ENCODE peak calls at places on chromosome 13, in five cellular contexts. S is transverse colon, J is heart right ventricle, D is psoas muscle, P is lung. A is an unnamed sample.

GRCh38 chr13:40114305-40114896 is 458.9 kb downstream of the COG6 start:
- DNase-seq in S (no peak), J (no peak), D (no peak), P (no peak), A (no peak)

GRCh38 chr13:34419025-34419424 is 523.0 kb upstream of the NBEA start:
- DNase-seq in S (no peak), J (no peak), D (no peak), P (no peak), A (no peak)

GRCh38 chr13:23496255-23496654 is 62.8 kb upstream of the SACS start:
- DNase-seq in S (no peak), J (no peak), D (no peak), P (no peak), A (no peak)

GRCh38 chr13:36819811-36820140 is 754 bp downstream of the RFXAP start:
- DNase-seq in S (no peak), J (no peak), D (no peak), P (no peak), A (no peak)

GRCh38 chr13:45280751-45281634 is 60.0 kb downstream of the TPT1 start:
- DNase-seq in S (peak; percentile 83), J (peak; percentile 59), D (peak; percentile 81), P (peak; percentile 62), A (peak; percentile 90)

GRCh38 chr13:36074659-36075058 is 56.5 kb downstream of the DCLK1 start:
- DNase-seq in S (no peak), J (no peak), D (no peak), P (no peak), A (no peak)

GRCh38 chr13:75829874-75830273 is 193.7 kb downstream of the LMO7 start:
- DNase-seq in S (no peak), J (no peak), D (no peak), P (no peak), A (no peak)

GRCh38 chr13:104975272-104975671 is 1560.2 kb downstream of the EFNB2 start:
- DNase-seq in S (no peak), J (no peak), D (no peak), P (no peak), A (no peak)

GRCh38 chr13:28316129-28316528 is 177.8 kb downstream of the PAN3 start:
- DNase-seq in S (no peak), J (no peak), D (no peak), P (no peak), A (no peak)

GRCh38 chr13:76764429-76764828 is 121.8 kb downstream of the KCTD12 start:
- DNase-seq in S (peak; percentile 16), J (peak; percentile 32), D (peak; percentile 75), P (peak; percentile 69), A (peak; percentile 21)

GRCh38 chr13:91464336-91464735 is 65.9 kb downstream of the GPC5 start:
- DNase-seq in S (no peak), J (no peak), D (no peak), P (no peak), A (no peak)

GRCh38 chr13:80336335-80336734 is 4.6 kb downstream of the SPRY2 start:
- DNase-seq in S (no peak), J (no peak), D (no peak), P (no peak), A (no peak)

GRCh38 chr13:29730253-29730652 is 120.2 kb downstream of the UBL3 start:
- DNase-seq in S (no peak), J (no peak), D (no peak), P (no peak), A (no peak)

GRCh38 chr13:44373601-44374347 is at the start of gene SERP2:
- DNase-seq in S (no peak), J (peak; percentile 46), D (peak; percentile 62), P (no peak), A (peak; percentile 63)

GRCh38 chr13:74287672-74288169 is 153.5 kb upstream of the KLF12 start:
- DNase-seq in S (peak; percentile 85), J (peak; percentile 65), D (peak; percentile 77), P (peak; percentile 74), A (peak; percentile 88)

GRCh38 chr13:30569901-30570576 is 47.7 kb upstream of the USPL1 start:
- DNase-seq in S (peak; percentile 13), J (no peak), D (no peak), P (no peak), A (no peak)

GRCh38 chr13:67048793-67049150 is 181.4 kb downstream of the PCDH9 start:
- DNase-seq in S (no peak), J (no peak), D (no peak), P (no peak), A (no peak)

GRCh38 chr13:39016789-39017188 is 21.1 kb downstream of the PROSER1 start:
- DNase-seq in S (peak; percentile 17), J (no peak), D (no peak), P (no peak), A (no peak)

GRCh38 chr13:68023838-68024581 is 793.9 kb upstream of the PCDH9 start:
- DNase-seq in S (peak; percentile 13), J (no peak), D (no peak), P (no peak), A (peak; percentile 45)

GRCh38 chr13:47332149-47332548 is 435.3 kb upstream of the HTR2A start:
- DNase-seq in S (no peak), J (no peak), D (no peak), P (no peak), A (no peak)

GRCh38 chr13:75689686-75690085 is 53.6 kb downstream of the LMO7 start:
- DNase-seq in S (no peak), J (no peak), D (no peak), P (no peak), A (no peak)

GRCh38 chr13:94195715-94196114 is 283.8 kb downstream of the DCT start:
- DNase-seq in S (no peak), J (no peak), D (no peak), P (no peak), A (no peak)

GRCh38 chr13:34767778-34768177 is 174.3 kb upstream of the NBEA start:
- DNase-seq in S (no peak), J (no peak), D (no peak), P (no peak), A (no peak)

GRCh38 chr13:56988543-56988942 is 152.2 kb upstream of the PRR20A start:
- DNase-seq in S (no peak), J (no peak), D (no peak), P (no peak), A (no peak)

DNA sequence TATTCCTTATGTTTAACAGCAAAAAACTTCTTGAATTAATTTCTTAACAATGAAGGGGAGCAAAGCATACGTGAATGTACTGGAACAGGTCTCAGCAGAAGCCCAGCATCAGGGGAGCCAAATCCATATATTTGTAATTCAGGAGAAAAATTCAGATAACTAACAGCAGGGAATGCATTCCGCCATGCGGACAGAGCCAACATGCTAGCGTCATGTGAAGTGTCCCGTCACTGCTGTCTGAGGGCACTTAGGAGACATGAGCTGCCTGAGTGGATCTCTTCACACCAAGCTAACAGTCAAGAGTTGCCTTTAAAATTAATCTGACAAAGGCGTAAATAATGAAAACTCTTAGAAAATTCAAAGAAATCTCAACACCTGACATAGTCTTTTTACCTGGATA is 6.4 kb downstream of the AMER2 start:
- DNase-seq in S (no peak), J (no peak), D (no peak), P (no peak), A (no peak)
- H3K4me3 ChIP-seq in S (no peak overlapping the region), J (no peak overlapping the region), D (no peak overlapping the region), P (no peak overlapping the region), A (no peak overlapping the region)

GRCh38 chr13:24982333-24982999 is 113.5 kb upstream of the PABPC3 start:
- DNase-seq in S (peak; percentile 56), J (peak; percentile 48), D (no peak), P (no peak), A (peak; percentile 53)

GRCh38 chr13:24983094-24983493 is 112.8 kb upstream of the PABPC3 start:
- DNase-seq in S (no peak), J (no peak), D (no peak), P (no peak), A (no peak)

GRCh38 chr13:24984134-24984533 is 111.8 kb upstream of the PABPC3 start:
- DNase-seq in S (no peak), J (no peak), D (no peak), P (no peak), A (no peak)

GRCh38 chr13:24986826-24987225 is 109.1 kb upstream of the PABPC3 start:
- DNase-seq in S (no peak), J (no peak), D (no peak), P (no peak), A (no peak)

GRCh38 chr13:24985102-24985501 is 110.8 kb upstream of the PABPC3 start:
- DNase-seq in S (no peak), J (no peak), D (no peak), P (no peak), A (no peak)
- TF ChIP-seq CTCF in S (no peak), J (no peak), D (no peak), P (no peak), A (no peak)

GRCh38 chr13:113168211-113168610 is 9.8 kb downstream of the PROZ start:
- DNase-seq in S (no peak), J (no peak), D (no peak), P (no peak), A (no peak)
- H3K36me3 ChIP-seq in S (no peaks in the 10 kb centered on the region), J (peaks cover 33% of the 10 kb centered on the region), D (no peaks in the 10 kb centered on the region), P (peaks cover 8% of the 10 kb centered on the region), A (no peaks in the 10 kb centered on the region)

DNA sequence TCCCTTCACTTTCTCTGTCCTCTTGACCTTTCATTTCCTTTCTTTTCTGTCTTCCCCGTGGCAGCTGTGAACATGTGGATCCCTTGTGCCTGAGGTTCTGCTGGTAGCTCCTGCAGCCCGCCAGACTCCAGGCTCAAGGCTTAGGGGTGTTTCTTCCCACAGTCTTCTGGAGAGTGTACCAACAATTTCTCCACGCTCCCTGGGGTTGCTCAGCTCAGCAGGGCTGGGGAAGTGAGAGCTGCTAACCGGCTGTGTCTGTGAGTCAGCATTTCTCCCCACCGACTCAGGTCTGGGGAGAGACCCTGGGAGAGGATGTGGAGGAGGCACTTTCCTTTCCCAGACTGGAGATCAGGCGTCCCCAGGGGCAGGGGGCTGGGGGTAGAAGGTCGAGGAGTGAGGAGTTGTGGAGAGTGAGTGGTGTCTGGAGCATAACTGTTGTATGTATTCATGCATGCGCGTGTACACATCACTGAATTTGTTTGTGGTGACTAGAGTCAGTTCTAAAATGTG is 193.6 kb downstream of the KCNRG start:
- DNase-seq in S (peak; percentile 21), J (peak; percentile 41), D (peak; percentile 60), P (peak; percentile 56), A (peak; percentile 28)
- H3K4me3 ChIP-seq in S (no peak overlapping the region), J (no peak overlapping the region), D (peak overlapping the region; percentile 24), P (no peak overlapping the region), A (no peak overlapping the region)

DNA sequence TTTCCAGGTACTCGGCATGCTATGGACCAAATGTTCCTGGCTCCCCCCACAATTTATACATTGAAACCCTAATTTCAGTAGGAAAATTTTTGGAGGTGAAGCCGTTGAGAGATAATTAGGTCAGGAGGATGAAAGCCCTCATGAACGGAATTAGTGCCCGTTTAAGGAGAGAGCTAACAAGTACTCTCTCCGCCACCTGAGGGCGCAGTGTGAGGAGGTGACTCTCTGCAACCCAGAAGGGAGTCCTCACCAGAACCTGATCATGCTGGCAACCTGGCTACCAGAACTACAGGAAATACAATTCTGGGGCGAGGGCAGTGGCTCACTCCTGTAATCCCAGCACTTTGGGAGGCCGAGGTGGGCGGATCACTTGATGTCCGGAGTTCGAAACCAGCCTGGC is 397.8 kb downstream of the SLITRK5 start:
- DNase-seq in S (no peak), J (no peak), D (no peak), P (no peak), A (no peak)
- TF ChIP-seq CTCF in S (no peak), J (no peak), D (no peak), P (no peak), A (no peak)

A was measured in mucosa of descending colon.